ENCODE peak calls at places on chromosomes 6 and 20, in ten cellular contexts. Q is transverse colon, V is HepG2, D is sigmoid colon, S is GM12878, T is A549, W is H1, Y is upper lobe of left lung, O is stomach, N is tibial nerve. J is an unnamed sample.
A peak's percentile ranks its signal among the peaks of the same experiment; 100 is the strongest.

GRCh38 chr20:59322813-59323469 is 22.5 kb downstream of the EDN3 start:
- DNase-seq in O (no peak), T (no peak), V (no peak), Y (no peak), Q (no peak), W (no peak), D (no peak), S (no peak), N (no peak), J (no peak)

GRCh38 chr20:45469336-45470261 is at the start of gene WFDC2:
- DNase-seq in N (no peak), S (no peak), Y (peak; percentile 86), W (no peak), V (no peak), O (peak; percentile 42), D (peak; percentile 67), T (no peak), Q (peak; percentile 38), J (peak; percentile 25)

GRCh38 chr20:22586645-22587310 is 2.4 kb upstream of the FOXA2 start:
- DNase-seq in S (no peak), T (peak; percentile 71), W (no peak), Q (peak; percentile 73), D (no peak), Y (peak; percentile 74), N (peak; percentile 23), V (peak; percentile 56), O (peak; percentile 79), J (no peak)

GRCh38 chr20:58511364-58511763 is 3.8 kb downstream of the APCDD1L start:
- DNase-seq in N (no peak), O (no peak), Y (no peak), W (no peak), V (no peak), S (no peak), D (no peak), Q (no peak), T (peak; percentile 7), J (no peak)

GRCh38 chr20:63183422-63184146 is 32.3 kb downstream of the YTHDF1 start:
- DNase-seq in O (peak; percentile 59), T (peak; percentile 54), Q (peak; percentile 27), W (no peak), S (no peak), V (peak; percentile 55), D (no peak), Y (peak; percentile 32), N (peak; percentile 7), J (no peak)

GRCh38 chr6:35242906-35243305 is 16.6 kb upstream of the ZNF76 start:
- DNase-seq in S (no peak), Y (no peak), O (no peak), Q (no peak), W (no peak), N (no peak), D (no peak), V (no peak), T (no peak), J (no peak)

GRCh38 chr6:43842964-43843645 is 73.1 kb downstream of the VEGFA start:
- DNase-seq in W (no peak), T (no peak), N (no peak), Q (peak; percentile 56), S (no peak), O (no peak), V (no peak), Y (no peak), D (no peak), J (no peak)

GRCh38 chr6:127190552-127190951 is 72.1 kb downstream of the RSPO3 start:
- DNase-seq in Y (no peak), D (no peak), N (no peak), O (no peak), W (no peak), V (no peak), S (no peak), Q (no peak), T (peak; percentile 59), J (no peak)

GRCh38 chr6:18021166-18021850 is 33.9 kb upstream of the KIF13A start:
- DNase-seq in T (no peak), Q (no peak), S (no peak), N (no peak), D (no peak), O (no peak), Y (no peak), V (no peak), W (no peak), J (no peak)
- TF ChIP-seq EP300 in T (no peak), Q (no peak), S (no peak), N (no peak), D (no peak), O (no peak), Y (no peak), V (no peak), W (no peak), J (no peak)

GRCh38 chr6:26521485-26522391 is 16.4 kb upstream of the HMGN4 start:
- DNase-seq in S (no peak), W (no peak), Y (peak; percentile 90), O (peak; percentile 75), V (no peak), Q (peak; percentile 87), T (peak; percentile 90), N (peak; percentile 57), D (peak; percentile 92), J (peak; percentile 85)

GRCh38 chr6:26516481-26517427 is 16.7 kb downstream of the BTN1A1 start:
- DNase-seq in O (no peak), Y (no peak), S (no peak), V (peak; percentile 86), D (no peak), W (no peak), N (no peak), Q (no peak), T (no peak), J (no peak)

GRCh38 chr6:26520840-26521484 is 17.2 kb upstream of the HMGN4 start:
- DNase-seq in V (peak; percentile 82), N (peak; percentile 95), Q (peak; percentile 90), Y (peak; percentile 86), T (peak; percentile 81), O (peak; percentile 89), W (no peak), S (no peak), D (peak; percentile 95), J (peak; percentile 91)

GRCh38 chr6:26519359-26519758 is 18.8 kb upstream of the HMGN4 start:
- DNase-seq in D (no peak), V (no peak), T (no peak), O (no peak), N (no peak), Y (no peak), W (no peak), S (no peak), Q (no peak), J (no peak)

GRCh38 chr6:26520088-26520839 is 17.9 kb upstream of the HMGN4 start:
- DNase-seq in V (peak; percentile 56), Q (no peak), Y (no peak), T (no peak), W (no peak), S (no peak), D (peak; percentile 84), O (no peak), N (no peak), J (no peak)
- TF ChIP-seq EP300 in V (no peak), Q (no peak), Y (no peak), T (no peak), W (no peak), S (no peak), D (no peak), O (peak; percentile 12), N (peak; percentile 56), J (peak; percentile 26)

GRCh38 chr6:3825851-3826581 is 23.2 kb upstream of the FAM50B start:
- DNase-seq in W (no peak), D (peak; percentile 96), S (no peak), Q (peak; percentile 78), V (peak; percentile 73), T (peak; percentile 86), Y (peak; percentile 85), O (peak; percentile 92), N (peak; percentile 79), J (peak; percentile 90)

GRCh38 chr6:3823671-3824070 is 25.5 kb upstream of the FAM50B start:
- DNase-seq in N (no peak), W (no peak), S (no peak), Y (no peak), D (no peak), V (no peak), Q (no peak), O (no peak), T (no peak), J (no peak)

GRCh38 chr6:3820563-3820962 is 28.6 kb upstream of the FAM50B start:
- DNase-seq in O (no peak), D (no peak), V (no peak), S (no peak), W (no peak), Y (no peak), Q (no peak), T (no peak), N (peak; percentile 41), J (no peak)

GRCh38 chr6:3825331-3825831 is 23.8 kb upstream of the FAM50B start:
- DNase-seq in W (peak; percentile 33), V (peak; percentile 77), D (peak; percentile 77), Q (no peak), Y (peak; percentile 83), S (no peak), O (peak; percentile 49), N (peak; percentile 69), T (peak; percentile 40), J (peak; percentile 37)

DNA sequence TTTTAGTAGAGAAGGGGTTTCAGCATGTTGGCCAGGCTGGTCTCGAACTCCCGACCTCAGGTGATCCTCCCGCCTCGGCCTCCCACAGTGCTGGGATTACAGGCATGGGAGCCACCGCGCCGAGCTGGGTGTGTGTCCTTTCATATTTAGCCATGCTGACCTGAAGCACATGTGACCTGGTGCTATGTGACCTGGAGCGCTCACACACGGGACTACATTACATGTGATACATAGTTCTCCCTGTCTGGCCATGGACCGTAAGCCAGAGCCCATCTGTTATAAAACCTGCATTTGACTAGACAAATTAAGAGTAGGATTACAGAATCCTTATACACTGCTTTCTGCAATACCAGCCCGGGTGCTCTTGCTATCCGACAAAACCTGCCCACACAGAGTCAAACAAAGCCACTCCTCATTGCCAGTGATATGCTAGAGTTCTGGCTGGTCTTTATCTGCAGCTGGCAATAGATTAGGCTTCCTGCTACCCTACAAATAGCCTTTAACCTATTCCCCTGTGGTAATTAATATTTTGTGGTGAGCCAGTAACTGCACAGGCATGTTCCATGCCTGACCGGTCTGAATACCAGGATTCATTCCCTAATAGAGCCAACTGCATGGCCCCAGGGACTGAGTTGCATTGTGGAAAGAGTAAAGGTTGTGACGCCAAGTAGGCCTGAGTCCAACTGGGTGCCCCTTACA is 26.3 kb upstream of the FAM50B start:
- DNase-seq in Q (no peak), T (no peak), O (peak; percentile 61), W (no peak), V (no peak), N (no peak), D (no peak), Y (no peak), S (no peak), J (no peak)
- TF ChIP-seq EP300 in Q (no peak), T (no peak), O (no peak), W (no peak), V (no peak), N (no peak), D (no peak), Y (no peak), S (no peak), J (no peak)

DNA sequence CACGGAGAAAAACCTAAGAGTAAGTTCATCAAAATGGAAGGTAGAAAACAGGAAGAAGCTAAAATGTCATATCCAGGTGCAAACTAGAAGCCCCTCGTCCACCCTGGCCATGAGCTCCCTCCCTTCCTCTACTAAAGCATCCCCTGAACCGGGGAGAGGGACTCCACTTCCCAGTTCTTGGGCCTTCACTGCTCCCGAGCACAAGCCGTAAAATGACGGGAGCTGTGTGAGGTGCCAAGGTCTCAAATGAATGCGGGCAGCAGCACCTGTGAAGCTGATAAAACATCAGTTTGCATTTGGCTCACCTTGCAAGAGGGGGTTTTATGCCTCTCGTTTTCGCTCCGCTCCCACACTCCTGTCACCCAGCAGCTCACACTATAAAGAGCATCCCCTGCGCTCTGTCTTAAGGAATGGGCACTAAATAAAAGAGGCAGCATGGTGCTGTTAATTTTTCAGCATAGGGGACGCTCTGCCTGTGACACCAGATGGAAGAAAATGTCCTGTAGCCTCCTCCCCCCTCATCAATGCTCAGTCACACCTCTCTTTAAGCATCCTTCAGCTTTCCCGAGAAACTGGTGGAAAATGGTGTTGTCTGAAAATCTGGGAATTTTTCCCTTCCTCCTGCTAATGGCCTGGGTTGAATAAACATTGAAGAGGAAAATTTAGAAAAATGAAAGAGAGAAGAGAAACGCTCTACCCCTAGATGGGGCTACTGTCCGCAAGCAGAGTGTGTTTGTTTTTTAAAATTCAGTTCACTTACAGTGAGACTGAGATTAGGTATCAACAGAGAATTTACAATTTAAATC is 563.0 kb upstream of the AGPAT4 start:
- DNase-seq in V (peak; percentile 35), W (no peak), Q (no peak), O (no peak), T (peak; percentile 19), N (no peak), Y (no peak), D (no peak), S (no peak), J (no peak)
- TF ChIP-seq EP300 in V (no peak), W (no peak), Q (no peak), O (no peak), T (no peak), N (no peak), Y (no peak), D (no peak), S (no peak), J (no peak)

J was measured in ovary.